ENCODE peak calls at places on chromosome 12, in four cellular contexts. Y is effector memory CD4-positive, alpha-beta T cell; E is tibial artery; L is Peyer's patch. G is an unnamed sample.
A peak's percentile ranks its signal among the peaks of the same experiment; 100 is the strongest.

GRCh38 chr12:5200276-5201087 is 156.8 kb downstream of the KCNA5 start:
- DNase-seq in Y (no peak), E (peak; percentile 40), L (peak; percentile 78), G (no peak)

GRCh38 chr12:27652174-27652763 is 44.0 kb upstream of the REP15 start:
- DNase-seq in Y (no peak), E (peak; percentile 46), L (no peak), G (peak; percentile 50)

GRCh38 chr12:66070378-66071120 is 60.0 kb downstream of the LLPH start:
- DNase-seq in Y (no peak), E (no peak), L (no peak), G (no peak)

GRCh38 chr12:14995583-14996425 is 23.0 kb downstream of the PDE6H start:
- DNase-seq in Y (no peak), E (no peak), L (no peak), G (no peak)

GRCh38 chr12:79615596-79616560 is 74.9 kb downstream of the PAWR start:
- DNase-seq in Y (no peak), E (no peak), L (no peak), G (no peak)

GRCh38 chr12:91506461-91506860 is 323.8 kb upstream of the DCN start:
- DNase-seq in Y (no peak), E (no peak), L (no peak), G (no peak)

GRCh38 chr12:113249546-113249945 is 28.3 kb downstream of the TPCN1 start:
- DNase-seq in Y (no peak), E (no peak), L (no peak), G (no peak)

GRCh38 chr12:131065279-131065678 is 111.6 kb downstream of the ADGRD1 start:
- DNase-seq in Y (no peak), E (peak; percentile 16), L (no peak), G (no peak)

GRCh38 chr12:74747305-74747704 is 209.7 kb downstream of the ATXN7L3B start:
- DNase-seq in Y (no peak), E (no peak), L (no peak), G (no peak)

DNA sequence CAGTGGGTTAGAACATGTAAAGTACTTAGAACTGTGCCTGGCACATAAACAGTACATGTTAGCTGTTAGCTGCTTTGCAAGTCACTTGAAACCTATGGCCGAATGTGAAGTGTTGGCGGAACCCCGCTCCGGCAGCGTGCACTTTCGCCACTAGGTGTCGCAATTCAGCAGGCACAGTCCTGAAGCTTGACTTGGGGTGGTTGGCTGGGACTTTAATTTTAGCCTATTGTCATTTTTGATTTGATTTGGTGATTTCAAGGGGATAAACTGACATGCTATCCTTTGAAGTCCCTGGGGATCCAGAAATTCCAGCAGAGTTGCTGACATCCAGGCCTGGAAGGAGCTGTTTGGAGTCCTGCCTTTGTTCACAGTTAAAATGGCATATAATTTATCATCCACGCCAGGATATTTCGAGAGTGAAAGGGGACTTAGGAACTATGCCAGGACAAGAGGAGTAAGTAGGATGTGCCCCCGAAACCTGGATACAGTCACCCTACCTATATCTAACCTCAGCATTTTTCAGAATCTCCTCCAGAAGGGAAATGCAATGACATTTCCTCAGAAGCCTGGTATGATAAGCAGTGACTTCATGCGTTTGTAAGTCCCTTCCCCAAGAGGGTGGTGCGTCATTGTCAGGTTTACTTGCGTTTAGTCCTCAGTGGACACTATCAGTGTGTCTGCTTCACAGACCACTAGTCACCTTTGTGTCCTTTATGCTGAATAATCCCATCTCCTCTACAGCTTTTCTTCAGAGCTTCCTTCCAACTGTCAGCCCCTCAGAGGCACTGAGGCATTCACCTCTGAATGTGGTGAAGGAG is 3.5 kb upstream of the TSPAN9 start:
- DNase-seq in Y (peak; percentile 71), E (peak; percentile 79), L (peak; percentile 88), G (peak; percentile 88)
- H3K4me1 ChIP-seq in Y (peaks cover 11% of the 10 kb centered on the region), E (peaks cover 25% of the 10 kb centered on the region), L (peaks cover 8% of the 10 kb centered on the region), G (peaks cover 3% of the 10 kb centered on the region)

GRCh38 chr12:6807170-6807569 is 14.5 kb upstream of the GPR162 start:
- DNase-seq in Y (no peak), E (no peak), L (no peak), G (no peak)
- H3K4me1 ChIP-seq in Y (no peaks in the 10 kb centered on the region), E (no peaks in the 10 kb centered on the region), L (no peaks in the 10 kb centered on the region), G (no peaks in the 10 kb centered on the region)

GRCh38 chr12:111446044-111446581 is 40.4 kb downstream of the SH2B3 start:
- DNase-seq in Y (no peak), E (no peak), L (peak; percentile 58), G (no peak)
- H3K4me1 ChIP-seq in Y (peaks cover 66% of the 10 kb centered on the region), E (peaks cover 18% of the 10 kb centered on the region), L (peaks cover 57% of the 10 kb centered on the region), G (peaks cover 38% of the 10 kb centered on the region)

GRCh38 chr12:104668274-104668718 is 211.5 kb downstream of the CHST11 start:
- DNase-seq in Y (no peak), E (no peak), L (no peak), G (no peak)
- H3K4me1 ChIP-seq in Y (peaks cover 29% of the 10 kb centered on the region), E (peaks cover 48% of the 10 kb centered on the region), L (peaks cover 43% of the 10 kb centered on the region), G (peaks cover 12% of the 10 kb centered on the region)

G was measured in lung.